ENCODE peak calls at places on chromosomes 16 and 17, in seven cellular contexts. R is neural progenitor cell, S is hepatocyte, A is GM23248, D is DND-41, I is PC-3, J is GM23338. V is an unnamed sample.
A peak's percentile ranks its signal among the peaks of the same experiment; 100 is the strongest.

GRCh38 chr16:74372953-74373846 is 2.9 kb upstream of the NPIPB15 start:
- DNase-seq in I (no peak), D (no peak), R (no peak), J (peak; percentile 0), A (no peak), S (no peak), V (no peak)

GRCh38 chr16:15856901-15857778 is at the start of gene MYH11:
- DNase-seq in R (peak; percentile 71), S (no peak), J (peak; percentile 83), A (peak; percentile 22), D (peak; percentile 7), I (no peak), V (no peak)

GRCh38 chr17:70955441-70955840 is 786.1 kb downstream of the KCNJ2 start:
- DNase-seq in A (no peak), R (no peak), D (no peak), J (no peak), S (no peak), I (no peak), V (no peak)

GRCh38 chr17:34299918-34300600 is 14.5 kb downstream of the CCL11 start:
- DNase-seq in D (no peak), J (no peak), I (no peak), A (peak; percentile 86), R (no peak), S (no peak), V (peak; percentile 89)

GRCh38 chr16:61829631-61830030 is 206.6 kb downstream of the CDH8 start:
- DNase-seq in A (no peak), D (no peak), R (peak; percentile 43), J (no peak), S (no peak), I (no peak), V (peak; percentile 80)

GRCh38 chr16:21301168-21301894 is 23.2 kb upstream of the CRYM start:
- DNase-seq in A (peak; percentile 85), D (peak; percentile 85), I (peak; percentile 76), S (peak; percentile 85), R (peak; percentile 75), J (peak; percentile 81), V (peak; percentile 65)

GRCh38 chr17:61661135-61661534 is 70.1 kb upstream of the NACA2 start:
- DNase-seq in R (no peak), J (no peak), A (no peak), D (no peak), S (no peak), I (no peak), V (no peak)

GRCh38 chr16:23015580-23015979 is 133.7 kb downstream of the USP31 start:
- DNase-seq in I (no peak), A (no peak), R (no peak), D (no peak), S (no peak), J (no peak), V (no peak)

GRCh38 chr17:301681-302299 is 50.8 kb downstream of the RPH3AL start:
- DNase-seq in I (peak; percentile 1), S (no peak), R (no peak), J (no peak), A (peak; percentile 6), D (no peak), V (no peak)

GRCh38 chr17:60534613-60535157 is 8.6 kb upstream of the APPBP2 start:
- DNase-seq in I (no peak), S (peak; percentile 12), D (no peak), J (no peak), R (no peak), A (no peak), V (no peak)

GRCh38 chr16:77574867-77575619 is 140.2 kb upstream of the ADAMTS18 start:
- DNase-seq in R (no peak), J (no peak), S (peak; percentile 32), I (no peak), D (no peak), A (peak; percentile 58), V (no peak)

GRCh38 chr16:14050297-14051027 is 20.7 kb upstream of the MRTFB start:
- DNase-seq in D (no peak), R (peak; percentile 51), J (peak; percentile 96), I (peak; percentile 56), A (no peak), S (peak; percentile 60), V (peak; percentile 49)

GRCh38 chr17:550041-550398 is 164.6 kb downstream of the VPS53 start:
- DNase-seq in S (no peak), J (no peak), A (peak; percentile 80), R (no peak), I (no peak), D (no peak), V (no peak)

GRCh38 chr16:13333336-13333735 is 431.9 kb downstream of the SHISA9 start:
- DNase-seq in A (no peak), S (no peak), J (no peak), D (no peak), R (no peak), I (no peak), V (no peak)

GRCh38 chr16:17105239-17105721 is 365.5 kb downstream of the XYLT1 start:
- DNase-seq in I (no peak), R (peak; percentile 12), S (no peak), A (no peak), D (peak; percentile 7), J (peak; percentile 4), V (no peak)

GRCh38 chr17:60817187-60817586 is 139.5 kb downstream of the BCAS3 start:
- DNase-seq in J (no peak), S (no peak), D (no peak), R (no peak), A (peak; percentile 90), I (peak; percentile 93), V (peak; percentile 93)

GRCh38 chr16:57019746-57020145 is 30.4 kb downstream of the NLRC5 start:
- DNase-seq in A (peak; percentile 40), D (no peak), R (no peak), S (no peak), I (no peak), J (no peak), V (no peak)

GRCh38 chr16:72901012-72901411 is 146.9 kb downstream of the ZFHX3 start:
- DNase-seq in J (no peak), I (no peak), D (no peak), A (no peak), S (no peak), R (no peak), V (no peak)

GRCh38 chr17:19409509-19409908 is 1.5 kb upstream of the RNF112 start:
- DNase-seq in A (peak; percentile 97), I (peak; percentile 43), S (peak; percentile 50), R (no peak), D (no peak), J (no peak), V (no peak)

GRCh38 chr17:34613064-34614019 is 34.0 kb downstream of the TMEM132E start:
- DNase-seq in J (peak; percentile 53), D (no peak), R (peak; percentile 65), S (peak; percentile 44), I (no peak), A (peak; percentile 5), V (no peak)

GRCh38 chr16:14358697-14359305 is 271.3 kb downstream of the PARN start:
- DNase-seq in A (no peak), R (no peak), D (no peak), I (no peak), J (no peak), S (no peak), V (no peak)

GRCh38 chr16:19844945-19845641 is 39.6 kb downstream of the GPRC5B start:
- DNase-seq in R (no peak), J (no peak), D (no peak), I (peak; percentile 53), S (peak; percentile 54), A (peak; percentile 96), V (peak; percentile 86)

GRCh38 chr17:64788286-64789060 is 126.4 kb upstream of the SMURF2 start:
- DNase-seq in S (no peak), A (no peak), D (no peak), J (no peak), I (no peak), R (no peak), V (no peak)

DNA sequence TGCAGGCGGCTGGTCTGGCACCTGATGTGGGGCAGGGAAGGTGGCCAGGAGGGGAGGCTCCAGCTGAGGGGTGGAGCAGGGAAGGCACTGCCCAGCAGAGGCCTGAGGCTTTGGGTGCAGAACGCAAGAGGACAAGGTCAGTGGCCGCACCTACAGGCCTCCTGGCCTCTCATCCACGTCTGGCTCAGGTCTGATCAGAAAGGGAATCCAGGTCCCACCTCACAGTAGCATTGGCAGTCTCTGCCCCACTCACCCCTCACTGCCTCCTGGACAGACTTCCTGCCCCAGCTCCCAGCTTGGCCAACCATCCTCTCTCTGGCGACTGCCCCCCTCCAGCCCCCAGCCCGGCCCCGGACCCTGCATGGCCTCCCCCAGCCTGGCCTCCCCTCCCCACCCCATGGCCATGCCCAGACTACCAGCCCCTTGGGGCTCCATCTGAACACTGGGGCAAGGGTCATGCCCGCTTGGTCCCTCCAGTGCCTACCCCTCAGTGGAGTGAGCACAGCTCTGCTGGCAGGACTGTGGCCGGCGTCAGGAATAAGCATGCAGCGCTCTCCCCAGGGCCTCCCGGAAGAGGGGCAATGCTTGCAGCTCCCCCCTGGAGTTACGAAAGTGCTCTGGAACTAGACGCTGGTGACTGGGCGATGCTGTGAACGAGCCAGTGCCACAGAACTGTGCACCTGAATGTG is 4.6 kb downstream of the UTS2R start:
- DNase-seq in J (no peak), I (no peak), D (no peak), S (no peak), A (no peak), R (no peak), V (no peak)
- TF ChIP-seq EZH2 in J (no peak), I (no peak), D (no peak), S (no peak), A (no peak), R (no peak), V (no peak)

DNA sequence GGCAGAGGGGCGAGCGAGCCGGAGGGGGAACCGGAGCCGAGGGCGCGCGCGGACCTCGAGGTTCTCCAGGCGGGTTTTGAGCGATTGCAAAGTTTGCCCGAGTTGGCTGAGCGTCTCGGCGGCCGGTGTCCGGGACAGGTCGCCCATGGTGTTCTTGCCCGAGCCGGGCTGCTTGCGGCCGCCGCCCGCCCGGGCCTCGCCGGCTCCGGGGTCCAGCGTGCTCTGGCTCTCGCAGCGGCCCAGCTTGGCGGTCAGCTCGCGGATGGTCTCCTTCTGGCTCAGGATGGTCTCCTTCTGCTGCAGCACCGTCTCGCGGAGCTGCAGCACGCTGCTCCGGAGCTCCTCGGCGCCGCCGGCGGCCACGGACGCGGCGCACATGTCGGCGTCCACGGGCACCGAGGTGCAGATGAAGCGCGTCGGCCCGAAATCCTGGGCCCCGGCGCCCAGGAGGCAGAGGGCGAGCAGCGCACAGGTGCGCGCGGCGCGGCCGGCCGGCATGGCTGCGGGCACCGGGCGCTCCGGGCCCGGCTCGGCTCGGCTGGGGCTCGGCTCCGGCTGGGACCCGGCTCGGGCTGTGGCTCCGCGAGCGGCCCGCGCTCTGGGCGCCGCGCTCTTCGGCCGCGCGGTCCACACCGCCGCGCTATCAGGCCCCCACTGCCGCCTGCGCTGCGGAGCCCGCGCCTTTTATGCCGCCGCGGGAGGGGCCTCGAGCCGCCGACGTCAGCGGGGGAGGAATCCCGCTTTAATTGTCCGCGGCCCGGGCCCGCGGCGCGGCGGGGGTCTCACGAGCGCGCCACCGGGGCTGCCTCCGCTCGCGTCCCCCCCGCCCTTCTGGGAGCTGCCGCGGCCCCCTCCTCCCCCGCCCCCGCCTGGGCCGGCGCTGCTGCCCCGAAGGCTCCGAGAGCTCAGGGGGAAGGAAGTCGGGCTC is at the start of gene NPTX1:
- DNase-seq in R (peak; percentile 67), A (peak; percentile 60), S (peak; percentile 66), I (peak; percentile 23), J (peak; percentile 49), D (no peak), V (no peak)
- TF ChIP-seq EZH2 in R (no peak), A (no peak), S (no peak), I (peak; percentile 77), J (peak; percentile 84), D (no peak), V (peak; percentile 56)

GRCh38 chr17:49963277-49963625 is 5.7 kb upstream of the DLX4 start:
- DNase-seq in D (no peak), J (peak; percentile 47), I (no peak), R (peak; percentile 48), A (no peak), S (no peak), V (no peak)
- TF ChIP-seq EZH2 in D (no peak), J (no peak), I (no peak), R (no peak), A (no peak), S (peak; percentile 20), V (no peak)

GRCh38 chr17:75587718-75588545 is at the start of gene MYO15B:
- DNase-seq in S (peak; percentile 75), D (peak; percentile 40), R (peak; percentile 83), J (peak; percentile 79), I (no peak), A (peak; percentile 32), V (no peak)
- TF ChIP-seq EZH2 in S (peak; percentile 53), D (peak; percentile 61), R (peak; percentile 78), J (no peak), I (no peak), A (no peak), V (peak; percentile 85)

V was measured in fibroblast of lung.